ENCODE peak calls at places on chromosomes 1 and 21, in four cellular contexts. N, B, Y and M are unnamed samples.

GRCh38 chr1:9985001-9985400 is 12.0 kb upstream of the RBP7 start:
- DNase-seq in Y (no peak), B (no peak), N (no peak), M (no peak)

GRCh38 chr1:114040273-114041043 is 61.2 kb downstream of the OLFML3 start:
- DNase-seq in B (no peak), N (peak), Y (peak), M (no peak)

GRCh38 chr1:113394043-113394862 is 3.9 kb downstream of the MAGI3 start:
- DNase-seq in Y (no peak), B (no peak), N (no peak), M (no peak)

GRCh38 chr1:151494741-151495281 is 16.4 kb upstream of the CGN start:
- DNase-seq in B (no peak), Y (no peak), N (peak), M (peak)

GRCh38 chr1:220691039-220691684 is 999 bp downstream of the C1orf115 start:
- DNase-seq in Y (no peak), N (no peak), B (no peak), M (no peak)

GRCh38 chr1:31620631-31621497 is 3.4 kb downstream of the HCRTR1 start:
- DNase-seq in Y (no peak), N (no peak), B (no peak), M (no peak)

GRCh38 chr21:25563399-25564116 is 43.7 kb downstream of the MRPL39 start:
- DNase-seq in B (no peak), N (no peak), Y (no peak), M (no peak)

GRCh38 chr21:24369751-24370150 is 1237.5 kb downstream of the MRPL39 start:
- DNase-seq in N (no peak), B (no peak), Y (no peak), M (no peak)

GRCh38 chr1:233040494-233040893 is 90.1 kb downstream of the NTPCR start:
- DNase-seq in Y (no peak), B (no peak), N (no peak), M (no peak)

GRCh38 chr1:175824079-175824478 is 80.7 kb upstream of the TNR start:
- DNase-seq in Y (no peak), N (peak), B (peak), M (no peak)

GRCh38 chr1:38699330-38700076 is 160.1 kb downstream of the RRAGC start:
- DNase-seq in Y (no peak), B (no peak), N (no peak), M (no peak)

GRCh38 chr1:172821609-172822274 is 162.8 kb downstream of the FASLG start:
- DNase-seq in Y (peak), N (peak), B (no peak), M (no peak)

GRCh38 chr1:91559046-91559750 is 58.5 kb downstream of the CDC7 start:
- DNase-seq in Y (no peak), B (no peak), N (no peak), M (no peak)

GRCh38 chr1:221101792-221102191 is 222.5 kb downstream of the HLX start:
- DNase-seq in Y (no peak), B (no peak), N (peak), M (peak)

GRCh38 chr1:100485855-100486258 is 52.1 kb upstream of the GPR88 start:
- DNase-seq in Y (no peak), N (no peak), B (no peak), M (no peak)

GRCh38 chr21:34147835-34148804 is 74.7 kb downstream of the MRPS6 start:
- DNase-seq in N (no peak), Y (no peak), B (no peak), M (no peak)

GRCh38 chr1:175072131-175072941 is 4.7 kb downstream of the TNN start:
- DNase-seq in Y (peak), B (no peak), N (peak), M (peak)

GRCh38 chr1:40748841-40749718 is 34.5 kb upstream of the KCNQ4 start:
- DNase-seq in N (no peak), Y (no peak), B (no peak), M (no peak)

GRCh38 chr1:27604579-27605299 is 795 bp upstream of the AHDC1 start:
- DNase-seq in N (peak), B (no peak), Y (no peak), M (no peak)

GRCh38 chr1:117060441-117061317 is 553 bp downstream of the TTF2 start:
- DNase-seq in Y (no peak), B (peak), N (peak), M (no peak)

GRCh38 chr1:84319662-84320061 is 18.2 kb downstream of the SAMD13 start:
- DNase-seq in B (no peak), N (no peak), Y (no peak), M (no peak)

GRCh38 chr21:42080788-42081083 is 9.6 kb downstream of the UMODL1 start:
- DNase-seq in Y (no peak), B (no peak), N (peak), M (peak)

GRCh38 chr1:61641171-61641570 is 83.8 kb downstream of the TM2D1 start:
- DNase-seq in N (no peak), Y (no peak), B (no peak), M (no peak)

GRCh38 chr21:17537299-17537698 is 24.5 kb downstream of the CXADR start:
- DNase-seq in N (no peak), B (no peak), Y (no peak), M (no peak)

GRCh38 chr1:204465469-204466415 is 28.9 kb downstream of the PIK3C2B start:
- DNase-seq in N (no peak), B (no peak), Y (peak), M (no peak)

GRCh38 chr1:32180186-32181060 is 948 bp downstream of the TXLNA start:
- DNase-seq in N (peak), B (peak), Y (peak), M (no peak)

GRCh38 chr21:32329776-32330175 is 31.1 kb downstream of the MRAP start:
- DNase-seq in Y (no peak), B (no peak), N (peak), M (no peak)

GRCh38 chr1:14113271-14113670 is 413.3 kb downstream of the PRDM2 start:
- DNase-seq in N (peak), B (no peak), Y (no peak), M (no peak)

GRCh38 chr1:14111121-14111520 is 411.1 kb downstream of the PRDM2 start:
- DNase-seq in Y (no peak), N (no peak), B (no peak), M (no peak)

GRCh38 chr1:14115976-14116375 is 416.0 kb downstream of the PRDM2 start:
- DNase-seq in B (no peak), Y (no peak), N (no peak), M (no peak)

GRCh38 chr1:14112613-14113012 is 412.6 kb downstream of the PRDM2 start:
- DNase-seq in Y (no peak), N (no peak), B (no peak), M (no peak)

GRCh38 chr1:14113841-14114567 is 414.0 kb downstream of the PRDM2 start:
- DNase-seq in Y (peak), B (peak), N (peak), M (peak)
- TF ChIP-seq CTCF in Y (peak), B (peak), N (peak), M (peak)

GRCh38 chr1:52348704-52349301 is 17.2 kb downstream of the CC2D1B start:
- DNase-seq in B (peak), N (peak), Y (no peak), M (no peak)
- TF ChIP-seq CTCF in B (no peak), N (peak), Y (no peak), M (peak)

GRCh38 chr1:60271041-60271440 is 197.5 kb upstream of the C1orf87 start:
- DNase-seq in Y (no peak), B (no peak), N (no peak), M (no peak)

GRCh38 chr1:60268451-60268850 is 194.9 kb upstream of the C1orf87 start:
- DNase-seq in Y (no peak), N (no peak), B (no peak), M (no peak)

GRCh38 chr1:60277269-60277668 is 203.7 kb upstream of the C1orf87 start:
- DNase-seq in Y (no peak), B (peak), N (no peak), M (no peak)

GRCh38 chr1:60274422-60275419 is 201.2 kb upstream of the C1orf87 start:
- DNase-seq in Y (no peak), N (peak), B (peak), M (no peak)

GRCh38 chr1:60273185-60273584 is 199.6 kb upstream of the C1orf87 start:
- DNase-seq in N (no peak), Y (no peak), B (no peak), M (no peak)
- TF ChIP-seq CTCF in N (no peak), Y (no peak), B (no peak), M (no peak)

GRCh38 chr1:161052899-161053298 is 7.1 kb upstream of the USF1 start:
- DNase-seq in Y (no peak), N (peak), B (no peak), M (no peak)

GRCh38 chr1:161051219-161051618 is 5.4 kb upstream of the USF1 start:
- DNase-seq in N (no peak), Y (no peak), B (no peak), M (no peak)

GRCh38 chr1:161054232-161054631 is 8.5 kb upstream of the USF1 start:
- DNase-seq in N (no peak), Y (no peak), B (no peak), M (no peak)

GRCh38 chr1:161059293-161059692 is 10.4 kb downstream of the ARHGAP30 start:
- DNase-seq in B (no peak), Y (no peak), N (no peak), M (no peak)

DNA sequence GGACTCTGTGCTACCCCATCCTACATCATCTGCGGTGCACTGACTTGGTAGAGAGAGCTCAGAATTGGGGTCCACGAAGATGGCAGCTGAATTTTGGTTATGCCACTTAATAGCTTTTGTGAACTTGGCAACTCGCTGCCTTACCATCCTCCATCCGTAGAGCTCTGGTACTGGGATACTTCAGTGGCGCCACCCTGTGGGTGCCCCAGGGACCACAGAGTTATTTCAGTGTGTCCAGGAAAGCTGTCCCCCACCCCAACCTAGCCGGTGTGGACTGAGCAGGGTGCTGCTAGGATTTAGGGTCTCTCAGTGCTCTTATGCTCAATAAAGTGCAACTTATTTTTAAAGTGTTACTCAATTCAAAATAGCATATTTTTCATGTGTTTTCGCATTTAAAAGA is 9.0 kb upstream of the USF1 start:
- DNase-seq in B (no peak), N (no peak), Y (no peak), M (no peak)
- TF ChIP-seq CTCF in B (no peak), N (peak), Y (no peak), M (no peak)

GRCh38 chr1:212293579-212293978 is 8.4 kb downstream of the PPP2R5A start:
- DNase-seq in B (no peak), N (peak), Y (no peak), M (no peak)
- TF ChIP-seq CTCF in B (peak), N (peak), Y (no peak), M (no peak)

DNA sequence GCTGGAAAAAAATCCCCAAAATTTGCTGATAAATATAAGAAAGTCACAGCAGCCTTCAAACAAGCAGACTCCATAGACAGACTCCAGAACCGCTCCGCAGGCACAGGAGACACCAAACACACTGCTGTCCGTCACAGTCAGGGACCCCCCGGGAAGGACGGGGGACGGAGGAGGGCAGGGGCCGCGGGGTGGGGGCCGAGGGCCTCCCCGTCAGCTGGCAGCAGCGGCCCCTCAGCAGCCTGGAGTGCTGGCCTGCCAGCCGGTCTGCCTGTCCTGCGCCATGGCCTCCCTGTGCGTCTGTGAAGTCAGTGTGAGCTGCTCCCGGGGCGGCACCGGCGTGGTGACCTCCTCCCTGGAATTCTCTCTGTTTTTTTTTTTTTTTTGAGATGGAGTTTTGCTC is 10.1 kb upstream of the C1orf159 start:
- DNase-seq in Y (no peak), N (no peak), B (no peak), M (no peak)
- TF ChIP-seq CTCF in Y (no peak), N (no peak), B (no peak), M (no peak)

DNA sequence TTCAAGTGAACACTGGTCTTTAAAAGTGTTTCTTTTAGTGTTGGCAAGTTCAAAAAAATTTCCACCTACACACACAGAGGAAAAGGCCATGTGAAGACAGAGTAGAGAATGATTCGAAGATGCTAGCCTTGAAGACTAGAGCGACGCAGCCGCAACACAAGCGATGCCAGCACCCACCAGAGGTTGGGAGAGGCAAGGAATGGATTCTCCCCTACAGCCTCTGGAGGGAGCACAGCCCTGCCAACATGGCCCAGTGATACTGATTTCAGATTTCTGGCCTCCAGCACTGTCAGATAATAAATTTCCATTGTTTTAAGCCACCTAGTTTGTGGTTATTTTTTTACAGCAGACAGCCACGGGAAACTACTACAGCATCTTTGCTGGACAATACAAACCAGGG is 6.9 kb upstream of the ADAR start:
- DNase-seq in Y (no peak), B (no peak), N (peak), M (no peak)
- TF ChIP-seq CTCF in Y (no peak), B (no peak), N (peak), M (no peak)

GRCh38 chr1:207319207-207319606 is 2.3 kb upstream of the CD55 start:
- DNase-seq in B (no peak), N (no peak), Y (no peak), M (no peak)

GRCh38 chr1:207321790-207322530 is 482 bp downstream of the CD55 start:
- DNase-seq in N (peak), B (peak), Y (no peak), M (no peak)

GRCh38 chr1:207323425-207323976 is 2.0 kb downstream of the CD55 start:
- DNase-seq in B (no peak), N (no peak), Y (no peak), M (no peak)

GRCh38 chr1:207318072-207318619 is 3.3 kb upstream of the CD55 start:
- DNase-seq in Y (no peak), B (no peak), N (no peak), M (no peak)

DNA sequence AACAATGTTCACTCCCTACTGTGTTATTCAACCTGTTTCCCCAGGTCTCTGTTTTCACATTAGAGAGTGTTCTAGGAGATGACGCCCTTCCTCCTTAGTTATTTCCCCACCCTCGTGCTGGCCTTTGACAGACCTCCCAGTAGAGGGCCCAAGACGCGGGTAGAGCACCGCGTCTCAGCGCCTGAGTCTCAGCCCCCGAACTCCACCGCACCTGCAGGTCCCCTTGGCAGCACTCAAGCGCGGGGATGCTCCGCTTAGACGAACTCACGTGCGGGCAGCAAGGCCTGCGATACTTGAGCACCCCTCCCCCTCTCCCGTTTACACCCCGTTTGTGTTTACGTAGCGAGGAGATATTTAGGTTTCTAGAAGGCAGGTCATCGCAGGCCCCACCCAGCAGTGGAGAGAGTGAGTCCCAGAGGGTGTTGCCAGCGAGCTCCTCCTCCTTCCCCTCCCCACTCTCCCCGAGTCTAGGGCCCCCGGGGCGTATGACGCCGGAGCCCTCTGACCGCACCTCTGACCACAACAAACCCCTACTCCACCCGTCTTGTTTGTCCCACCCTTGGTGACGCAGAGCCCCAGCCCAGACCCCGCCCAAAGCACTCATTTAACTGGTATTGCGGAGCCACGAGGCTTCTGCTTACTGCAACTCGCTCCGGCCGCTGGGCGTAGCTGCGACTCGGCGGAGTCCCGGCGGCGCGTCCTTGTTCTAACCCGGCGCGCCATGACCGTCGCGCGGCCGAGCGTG is at the start of gene CD55:
- DNase-seq in B (peak), N (peak), Y (peak), M (peak)
- TF ChIP-seq CTCF in B (peak), N (peak), Y (peak), M (peak)